ENCODE peak calls at places on chromosomes 11 and 22, in five cellular contexts. S is effector memory CD4-positive, alpha-beta T cell; J is mucosa of descending colon; B is AG04449; U is aorta. R is an unnamed sample.
A peak's percentile ranks its signal among the peaks of the same experiment; 100 is the strongest.

GRCh38 chr22:46626911-46627805 is 7.0 kb downstream of the GRAMD4 start:
- DNase-seq in B (no peak), U (no peak), S (no peak), J (no peak), R (no peak)

GRCh38 chr22:16933924-16934282 is 74.1 kb downstream of the GAB4 start:
- DNase-seq in U (no peak), J (no peak), B (no peak), S (no peak), R (no peak)

GRCh38 chr11:12768731-12769673 is 94.8 kb downstream of the TEAD1 start:
- DNase-seq in U (no peak), B (no peak), S (no peak), J (no peak), R (no peak)

GRCh38 chr11:72525466-72525865 is 91.1 kb upstream of the CLPB start:
- DNase-seq in B (no peak), J (no peak), U (no peak), S (no peak), R (no peak)

GRCh38 chr11:131811380-131811779 is 441.0 kb downstream of the NTM start:
- DNase-seq in S (no peak), B (no peak), U (no peak), J (no peak), R (peak; percentile 29)

GRCh38 chr11:128174465-128175101 is 412.8 kb downstream of the ETS1 start:
- DNase-seq in B (peak; percentile 62), J (no peak), S (no peak), U (no peak), R (no peak)

GRCh38 chr11:1560011-1560579 is 12.0 kb downstream of the DUSP8 start:
- DNase-seq in B (no peak), U (peak; percentile 77), S (no peak), J (peak; percentile 52), R (no peak)

GRCh38 chr22:29266564-29267461 is 968 bp downstream of the RHBDD3 start:
- DNase-seq in U (no peak), B (no peak), J (no peak), S (no peak), R (no peak)

GRCh38 chr11:96316869-96317268 is 26.1 kb downstream of the MAML2 start:
- DNase-seq in S (no peak), U (no peak), J (no peak), B (no peak), R (no peak)

GRCh38 chr11:57458060-57458409 is 2.3 kb upstream of the RTN4RL2 start:
- DNase-seq in J (peak; percentile 54), S (no peak), U (no peak), B (no peak), R (no peak)

GRCh38 chr22:20011993-20012740 is 4.5 kb downstream of the ARVCF start:
- DNase-seq in U (no peak), B (no peak), J (peak; percentile 31), S (no peak), R (no peak)

GRCh38 chr11:94449437-94449836 is 44.2 kb downstream of the MRE11 start:
- DNase-seq in B (no peak), J (no peak), S (no peak), U (no peak), R (no peak)

GRCh38 chr22:48445113-48445827 is 1382.4 kb downstream of the BRD1 start:
- DNase-seq in S (no peak), U (peak; percentile 55), J (no peak), B (no peak), R (no peak)

GRCh38 chr11:94132823-94133408 is 4.3 kb downstream of the PANX1 start:
- DNase-seq in B (no peak), S (no peak), U (no peak), J (no peak), R (no peak)

GRCh38 chr11:299951-300735 is 817 bp upstream of the IFITM5 start:
- DNase-seq in J (peak; percentile 48), S (no peak), U (peak; percentile 77), B (no peak), R (no peak)

GRCh38 chr11:19429108-19429760 is 188.5 kb upstream of the E2F8 start:
- DNase-seq in B (no peak), J (no peak), U (no peak), S (no peak), R (no peak)

GRCh38 chr11:10605941-10606381 is 37.5 kb upstream of the LYVE1 start:
- DNase-seq in S (no peak), J (peak; percentile 77), B (peak; percentile 31), U (peak; percentile 83), R (no peak)

GRCh38 chr11:85750646-85751045 is 60.3 kb downstream of the SYTL2 start:
- DNase-seq in B (no peak), J (no peak), U (no peak), S (no peak), R (no peak)

GRCh38 chr11:85752890-85753581 is 57.9 kb downstream of the SYTL2 start:
- DNase-seq in U (no peak), S (peak; percentile 88), B (no peak), J (peak; percentile 65), R (no peak)

GRCh38 chr11:85752201-85752889 is 58.6 kb downstream of the SYTL2 start:
- DNase-seq in U (no peak), B (no peak), S (no peak), J (no peak), R (no peak)

GRCh38 chr11:85749884-85750283 is 61.1 kb downstream of the SYTL2 start:
- DNase-seq in S (no peak), J (no peak), U (no peak), B (no peak), R (no peak)

DNA sequence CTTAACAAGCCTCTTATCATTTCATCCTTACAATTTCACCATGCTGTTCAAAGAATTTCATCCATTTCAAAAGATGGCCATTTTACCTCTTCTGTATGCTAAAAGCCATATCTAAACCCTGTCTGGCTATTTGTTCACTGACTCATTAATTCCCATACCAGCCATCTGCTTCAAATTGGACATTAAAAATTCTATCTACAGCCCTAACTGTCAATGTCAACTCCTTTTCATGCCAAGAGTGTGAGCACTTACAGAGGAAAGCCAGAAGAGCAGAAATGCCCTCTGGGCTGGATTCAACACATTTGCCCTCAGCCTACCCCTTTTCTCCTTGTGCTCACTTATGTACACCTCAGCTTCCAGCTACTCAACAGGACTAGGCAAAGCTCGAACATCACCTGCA is 59.2 kb downstream of the SYTL2 start:
- DNase-seq in S (no peak), J (no peak), B (no peak), U (no peak), R (no peak)
- H3K4me3 ChIP-seq in S (no peak overlapping the region), J (no peak overlapping the region), B (no peak overlapping the region), U (no peak overlapping the region), R (no peak overlapping the region)

DNA sequence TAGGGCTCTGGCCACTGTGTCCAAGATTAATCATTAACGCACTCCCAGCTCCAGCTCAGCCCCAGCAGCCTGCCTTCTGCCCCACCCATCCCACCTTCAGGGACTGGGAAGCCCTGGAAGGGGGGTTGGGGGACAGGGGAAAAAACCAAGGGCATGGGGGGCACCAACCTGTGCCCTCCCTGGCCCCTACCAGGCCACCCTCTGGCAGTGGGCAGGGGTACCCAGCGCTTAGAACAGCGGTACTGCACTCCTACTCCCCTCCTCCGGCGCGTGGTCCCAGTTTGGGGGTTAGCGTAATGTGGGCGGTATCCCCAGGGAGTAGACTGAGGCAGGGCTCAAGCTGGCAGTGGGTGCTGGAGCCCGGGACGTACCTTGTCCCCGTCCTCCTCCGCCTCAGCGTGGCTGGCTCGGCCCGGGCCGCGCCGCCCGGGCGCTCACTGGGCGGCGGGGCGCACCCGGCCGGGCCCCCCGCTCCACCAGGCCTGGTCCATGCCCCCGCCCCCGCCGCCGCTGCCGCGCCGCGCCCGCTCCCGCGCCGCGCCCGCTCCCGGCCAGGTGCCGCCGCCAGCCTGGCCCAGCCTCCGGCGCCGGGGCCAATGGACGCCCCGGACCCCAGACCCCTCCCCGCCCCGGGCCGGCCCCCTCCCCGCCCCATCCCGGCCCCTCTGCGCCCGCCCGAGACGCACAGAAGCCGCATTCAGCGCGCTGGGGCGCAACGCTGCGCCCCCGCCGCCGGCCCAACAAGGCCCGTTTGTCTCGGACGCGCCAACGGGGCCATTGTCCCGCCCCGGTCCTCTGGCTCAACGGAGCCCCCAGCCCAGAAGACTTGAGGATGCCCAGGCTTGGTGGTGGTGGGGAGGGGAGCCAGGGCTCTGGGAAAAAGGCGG is at the start of gene GAL3ST1:
- DNase-seq in S (no peak), U (no peak), J (no peak), B (no peak), R (no peak)
- H3K4me3 ChIP-seq in S (no peak within 1 kb of the TSS), U (peak within 1 kb of the TSS; percentile 3), J (peak within 1 kb of the TSS; percentile 9), B (no peak within 1 kb of the TSS), R (peak within 1 kb of the TSS; percentile 29)

GRCh38 chr11:44309483-44310197 is at the start of gene ALX4:
- DNase-seq in B (no peak), U (peak; percentile 75), J (no peak), S (no peak), R (no peak)
- H3K4me3 ChIP-seq in B (peak within 1 kb of the TSS; percentile 59), U (no peak within 1 kb of the TSS), J (no peak within 1 kb of the TSS), S (peak within 1 kb of the TSS; percentile 29), R (no peak within 1 kb of the TSS)

DNA sequence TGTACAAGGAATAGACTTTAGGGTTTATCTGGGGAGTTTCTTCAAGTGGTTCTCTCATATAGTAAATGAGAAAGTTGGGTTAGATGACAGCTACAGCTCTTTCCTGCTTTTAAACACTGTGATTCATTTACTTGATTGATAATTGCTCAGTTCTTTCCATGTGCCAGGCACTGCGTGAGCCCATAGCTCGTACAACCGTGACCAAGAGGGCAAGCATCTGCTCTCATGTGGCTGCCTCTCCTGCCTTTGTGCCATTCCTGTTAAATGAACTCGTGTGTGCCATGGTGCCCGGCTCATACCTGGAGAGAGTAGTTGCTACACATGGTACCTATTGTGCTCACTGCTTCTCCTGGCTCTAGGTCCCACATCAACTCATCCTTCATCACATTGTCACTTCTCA is 206.3 kb downstream of the SNX19 start:
- DNase-seq in U (no peak), J (no peak), B (no peak), S (no peak), R (no peak)
- H3K4me3 ChIP-seq in U (no peak overlapping the region), J (no peak overlapping the region), B (no peak overlapping the region), S (no peak overlapping the region), R (no peak overlapping the region)

DNA sequence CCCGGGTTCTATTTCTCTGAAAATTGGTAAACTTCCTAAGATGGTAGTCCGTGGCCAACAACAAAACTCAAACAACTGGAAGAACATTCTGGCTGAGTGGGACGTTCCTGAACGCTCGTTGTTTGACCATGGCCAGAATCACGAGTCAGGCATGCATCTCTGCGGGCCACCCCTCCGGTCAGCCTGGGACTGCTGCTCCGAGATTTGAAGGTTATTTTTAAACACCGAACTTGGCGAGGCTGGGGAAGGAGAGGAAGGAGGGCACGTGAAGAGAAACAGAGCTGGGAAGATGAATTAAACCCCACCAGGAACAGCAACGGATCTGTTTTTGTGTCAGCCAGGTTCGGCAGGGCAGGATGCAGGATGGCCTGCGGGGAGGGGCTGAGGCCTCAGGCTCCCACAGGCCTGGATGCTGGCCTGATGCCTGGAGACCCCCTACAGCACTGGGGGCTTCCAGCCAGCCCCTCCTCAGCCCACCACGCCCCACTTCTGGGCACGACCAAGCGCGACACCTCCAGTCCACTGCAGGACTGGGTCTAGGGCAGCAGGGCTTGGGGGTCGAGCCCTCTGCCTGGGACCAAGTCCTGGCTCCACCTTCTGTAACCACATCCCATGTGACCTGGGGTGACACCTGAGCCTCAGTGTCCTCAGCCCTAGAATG is 5.1 kb downstream of the SHISAL1 start:
- DNase-seq in S (no peak), J (no peak), U (no peak), B (no peak), R (no peak)
- H3K4me3 ChIP-seq in S (no peak overlapping the region), J (no peak overlapping the region), U (no peak overlapping the region), B (no peak overlapping the region), R (no peak overlapping the region)

R was measured in retinal pigment epithelial cell.